ENCODE peak calls at places on chromosomes 6 and 20, in five cellular contexts. P is mesothelial cell of epicardium, V is left ventricle myocardium inferior, M is cardiac muscle cell, Q is gastrocnemius medialis. C is an unnamed sample.

GRCh38 chr6:73309784-73310502 is 44.1 kb downstream of the DPPA5 start:
- DNase-seq in P (peak; percentile 37), V (peak; percentile 35), M (peak; percentile 69), Q (no peak), C (no peak)

GRCh38 chr20:61340157-61340556 is 88.1 kb downstream of the CDH4 start:
- DNase-seq in P (no peak), V (no peak), M (peak; percentile 18), Q (no peak), C (no peak)

GRCh38 chr6:137271245-137272183 is 52.3 kb upstream of the IFNGR1 start:
- DNase-seq in P (no peak), V (no peak), M (peak; percentile 61), Q (no peak), C (no peak)

GRCh38 chr6:134627707-134628106 is 309.8 kb upstream of the SGK1 start:
- DNase-seq in P (no peak), V (no peak), M (peak; percentile 41), Q (no peak), C (no peak)

GRCh38 chr6:170224694-170225660 is 65.9 kb downstream of the DLL1 start:
- DNase-seq in P (no peak), V (no peak), M (peak; percentile 70), Q (peak; percentile 67), C (no peak)

GRCh38 chr6:150693404-150693803 is 93.7 kb downstream of the PLEKHG1 start:
- DNase-seq in P (no peak), V (no peak), M (no peak), Q (no peak), C (no peak)

GRCh38 chr20:32830437-32830836 is 10.7 kb downstream of the MAPRE1 start:
- DNase-seq in P (no peak), V (no peak), M (no peak), Q (peak; percentile 50), C (no peak)

GRCh38 chr6:79605968-79606764 is 25.0 kb upstream of the SH3BGRL2 start:
- DNase-seq in P (no peak), V (no peak), M (no peak), Q (no peak), C (no peak)

GRCh38 chr20:34998331-34998950 is 42.8 kb downstream of the MYH7B start:
- DNase-seq in P (no peak), V (no peak), M (no peak), Q (no peak), C (no peak)

GRCh38 chr6:168193816-168194701 is 115.0 kb upstream of the FRMD1 start:
- DNase-seq in P (no peak), V (no peak), M (no peak), Q (no peak), C (no peak)
- TF ChIP-seq CTCF in P (no peak), V (no peak), M (peak; percentile 41), Q (no peak), C (no peak)

GRCh38 chr6:8707956-8708772 is 272.8 kb upstream of the SLC35B3 start:
- DNase-seq in P (no peak), V (no peak), M (peak; percentile 52), Q (no peak), C (no peak)
- TF ChIP-seq CTCF in P (no peak), V (peak; percentile 54), M (no peak), Q (no peak), C (no peak)

DNA sequence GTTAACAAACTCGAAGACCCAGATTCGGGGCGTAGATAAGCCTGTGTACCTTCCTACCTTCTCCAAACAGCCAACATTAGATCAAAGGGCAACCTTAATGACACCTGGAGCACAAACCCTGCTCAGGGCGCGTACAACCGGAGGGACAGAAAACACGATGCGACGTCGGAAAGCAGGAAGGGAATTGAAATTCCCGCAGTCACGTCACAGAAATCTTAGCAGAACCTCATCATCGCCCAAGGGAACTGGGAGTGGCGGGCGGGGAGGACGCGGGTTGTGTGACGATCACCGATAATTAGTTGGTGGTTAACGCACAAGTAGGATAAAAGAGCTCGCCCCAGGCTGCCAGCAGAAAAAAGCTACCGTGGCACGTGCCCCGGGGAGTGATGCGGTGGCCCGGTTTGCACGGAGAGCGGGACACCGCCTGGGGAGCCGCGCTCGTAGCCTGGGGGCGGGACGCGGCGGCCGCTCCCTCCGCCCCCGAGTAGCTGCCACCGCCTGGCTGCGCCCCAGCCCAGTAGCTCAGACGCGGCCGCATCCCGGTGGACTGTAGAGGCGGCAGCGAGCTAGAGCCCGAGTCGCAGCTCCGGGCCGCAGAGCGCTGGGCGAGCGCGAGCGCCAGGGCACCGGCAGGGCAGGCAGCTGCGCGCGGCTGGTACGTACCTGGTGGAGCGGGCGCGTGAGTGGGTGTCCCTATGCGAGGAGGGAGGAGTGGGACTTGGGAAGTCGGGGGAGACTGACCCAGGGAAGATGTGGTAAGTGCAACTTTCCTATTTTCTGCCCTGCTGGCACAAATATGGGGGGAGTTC is at the start of gene PKIB:
- DNase-seq in P (peak; percentile 54), V (peak; percentile 60), M (peak; percentile 67), Q (peak; percentile 61), C (peak; percentile 64)
- TF ChIP-seq CTCF in P (no peak), V (peak; percentile 48), M (peak; percentile 31), Q (peak; percentile 31), C (peak; percentile 33)

DNA sequence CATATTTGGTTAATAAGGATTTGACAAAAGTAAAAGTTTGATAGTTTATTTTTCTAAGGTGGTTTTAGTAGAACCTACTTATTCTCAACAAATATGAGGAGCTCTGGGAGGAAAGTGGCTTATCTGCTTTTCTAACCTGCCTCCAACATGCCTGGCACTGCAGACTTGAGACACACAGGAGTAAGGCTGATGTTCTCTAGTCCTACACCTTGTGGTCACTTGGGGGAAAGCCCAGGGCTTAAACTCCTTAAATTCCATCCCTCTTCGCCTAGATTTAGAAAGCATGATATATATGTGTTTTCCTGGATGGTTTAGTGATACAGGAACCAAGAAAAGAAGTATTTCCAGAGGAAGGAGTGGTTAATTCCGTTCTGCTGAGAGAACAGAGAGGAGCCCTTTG is 39.9 kb upstream of the SAMD5 start:
- DNase-seq in P (no peak), V (no peak), M (no peak), Q (no peak), C (no peak)
- TF ChIP-seq CTCF in P (no peak), V (no peak), M (no peak), Q (no peak), C (no peak)

DNA sequence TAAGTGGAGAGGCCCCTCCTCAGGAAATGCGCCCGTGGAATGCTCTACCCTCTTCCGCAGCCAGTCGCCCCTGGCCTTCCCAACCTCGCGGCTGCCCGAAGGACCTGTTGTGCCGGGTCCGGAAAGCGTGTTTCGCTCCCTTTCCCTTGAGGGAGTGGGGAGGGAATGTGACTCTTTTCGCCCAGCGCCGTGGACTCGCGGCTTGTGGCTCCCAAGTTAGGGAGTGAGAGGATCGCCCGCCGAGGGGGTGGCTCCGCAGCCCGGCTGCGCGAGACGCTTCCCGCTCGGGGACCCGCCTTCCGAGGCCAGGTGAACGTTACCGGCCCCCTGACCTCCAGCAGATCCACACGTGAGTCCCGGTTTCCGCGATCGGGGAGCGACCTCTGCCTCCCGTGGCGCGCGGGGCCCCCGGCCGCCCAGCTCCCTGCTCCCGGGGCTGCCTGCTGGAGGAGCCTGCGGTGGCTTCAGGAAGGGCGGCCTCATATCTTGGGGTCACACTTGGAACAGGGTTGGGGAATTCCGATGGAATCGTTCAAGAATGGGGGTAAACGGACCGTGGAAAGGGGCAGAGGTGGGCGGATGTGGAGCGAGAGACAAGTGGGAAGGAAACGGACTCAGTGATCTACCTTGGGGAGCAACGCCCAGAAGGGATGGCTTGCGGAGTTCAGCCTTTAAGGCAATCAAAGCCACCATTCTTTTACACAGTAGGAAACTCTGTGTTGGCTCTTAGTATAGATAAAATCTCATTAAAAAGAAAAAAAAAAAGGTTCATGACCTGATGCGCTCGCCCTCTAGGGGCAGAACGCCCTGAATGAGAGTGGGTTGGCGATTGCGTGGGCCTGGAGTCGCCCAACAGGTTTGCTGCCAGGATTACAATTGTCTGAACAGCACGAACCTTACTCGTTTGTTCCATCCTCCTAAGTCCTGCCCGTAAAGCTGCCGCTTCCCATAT is 887 bp downstream of the TPD52L1 start:
- DNase-seq in P (peak; percentile 23), V (no peak), M (peak; percentile 46), Q (peak; percentile 57), C (no peak)
- TF ChIP-seq CTCF in P (peak; percentile 45), V (peak; percentile 19), M (peak; percentile 23), Q (peak; percentile 64), C (peak; percentile 41)

GRCh38 chr20:20174089-20174835 is 121.9 kb downstream of the CFAP61 start:
- DNase-seq in P (no peak), V (no peak), M (no peak), Q (no peak), C (no peak)
- TF ChIP-seq CTCF in P (no peak), V (peak; percentile 20), M (no peak), Q (no peak), C (no peak)

GRCh38 chr6:40874495-40874894 is 164.5 kb downstream of the UNC5CL start:
- DNase-seq in P (no peak), V (no peak), M (peak; percentile 30), Q (no peak), C (no peak)
- TF ChIP-seq CTCF in P (no peak), V (no peak), M (no peak), Q (no peak), C (no peak)

DNA sequence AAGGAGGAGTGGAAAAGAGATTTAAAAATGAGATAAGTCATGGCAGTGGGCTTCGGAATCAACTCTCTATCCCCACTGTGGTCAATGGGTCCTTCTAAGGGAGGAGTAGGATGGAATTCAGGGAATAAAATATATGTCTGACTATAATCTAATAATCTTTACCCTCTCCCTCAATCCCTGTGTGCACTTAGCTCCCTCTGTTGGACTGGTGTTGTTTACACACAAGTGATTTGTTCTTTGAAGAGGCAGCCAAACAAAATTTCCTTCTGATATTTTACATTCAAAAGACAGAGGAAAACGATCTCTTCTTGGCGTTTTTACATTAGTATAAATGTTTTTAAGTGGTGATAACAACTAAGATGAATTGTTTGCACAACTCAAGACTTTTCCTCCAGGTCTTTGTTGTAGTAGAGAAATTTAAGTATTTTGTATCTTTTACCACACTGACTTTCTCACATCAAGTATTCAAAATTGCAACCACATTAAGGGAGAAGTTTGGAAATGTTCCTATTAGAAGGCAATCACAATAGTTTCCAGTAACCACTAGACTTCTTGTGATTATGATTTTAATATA is 317.7 kb downstream of the CENPW start:
- DNase-seq in P (no peak), V (no peak), M (peak; percentile 23), Q (no peak), C (no peak)
- TF ChIP-seq CTCF in P (no peak), V (peak; percentile 46), M (peak; percentile 60), Q (no peak), C (no peak)

GRCh38 chr6:36539814-36540568 is 7.3 kb downstream of the STK38 start:
- DNase-seq in P (no peak), V (no peak), M (no peak), Q (no peak), C (no peak)
- TF ChIP-seq CTCF in P (no peak), V (peak; percentile 53), M (no peak), Q (no peak), C (peak; percentile 48)